ENCODE peak calls at places on chromosomes 3 and 15, in seven cellular contexts. One of them, this sample, is unnamed.

GRCh38 chr3:21542656-21543379 is 208.2 kb downstream of the ZNF385D start:
- DNase-seq in lung: no peak
- DNase-seq in HEK293T: no peak
- DNase-seq in pancreas: no peak
- DNase-seq in trophoblast cell: no peak
- DNase-seq in tibial nerve: no peak
- DNase-seq in renal cortical epithelial cell: no peak
- DNase-seq in this sample: no peak

GRCh38 chr3:46087871-46088270 is 60.6 kb upstream of the XCR1 start:
- DNase-seq in trophoblast cell: peak; percentile 24
- DNase-seq in renal cortical epithelial cell: peak; percentile 56
- DNase-seq in pancreas: no peak
- DNase-seq in tibial nerve: peak; percentile 42
- DNase-seq in HEK293T: no peak
- DNase-seq in lung: no peak
- DNase-seq in this sample: peak; percentile 69

GRCh38 chr15:85019815-85020590 is 38.3 kb downstream of the PDE8A start:
- DNase-seq in tibial nerve: no peak
- DNase-seq in trophoblast cell: no peak
- DNase-seq in renal cortical epithelial cell: no peak
- DNase-seq in HEK293T: no peak
- DNase-seq in pancreas: no peak
- DNase-seq in lung: no peak
- DNase-seq in this sample: no peak

GRCh38 chr3:38655708-38656300 is 6.3 kb upstream of the SCN5A start:
- DNase-seq in lung: no peak
- DNase-seq in pancreas: no peak
- DNase-seq in renal cortical epithelial cell: peak; percentile 45
- DNase-seq in tibial nerve: no peak
- DNase-seq in HEK293T: peak; percentile 57
- DNase-seq in trophoblast cell: no peak
- DNase-seq in this sample: peak; percentile 43

GRCh38 chr3:150741497-150742140 is 21.4 kb downstream of the SIAH2 start:
- DNase-seq in HEK293T: no peak
- DNase-seq in tibial nerve: no peak
- DNase-seq in lung: no peak
- DNase-seq in renal cortical epithelial cell: no peak
- DNase-seq in trophoblast cell: no peak
- DNase-seq in pancreas: no peak
- DNase-seq in this sample: no peak

GRCh38 chr3:186219211-186219638 is 110.3 kb upstream of the ETV5 start:
- DNase-seq in trophoblast cell: no peak
- DNase-seq in HEK293T: no peak
- DNase-seq in lung: no peak
- DNase-seq in pancreas: no peak
- DNase-seq in tibial nerve: no peak
- DNase-seq in renal cortical epithelial cell: no peak
- DNase-seq in this sample: no peak

GRCh38 chr3:184652465-184652864 is 59.4 kb downstream of the MAGEF1 start:
- DNase-seq in trophoblast cell: peak; percentile 92
- DNase-seq in pancreas: no peak
- DNase-seq in HEK293T: no peak
- DNase-seq in tibial nerve: no peak
- DNase-seq in lung: no peak
- DNase-seq in renal cortical epithelial cell: peak; percentile 77
- DNase-seq in this sample: no peak

GRCh38 chr3:11592460-11593298 is 51.0 kb downstream of the VGLL4 start:
- DNase-seq in tibial nerve: no peak
- DNase-seq in trophoblast cell: no peak
- DNase-seq in lung: no peak
- DNase-seq in HEK293T: no peak
- DNase-seq in renal cortical epithelial cell: peak; percentile 60
- DNase-seq in pancreas: peak; percentile 4
- DNase-seq in this sample: no peak

GRCh38 chr15:90642464-90643300 is 74.5 kb upstream of the BLM start:
- DNase-seq in pancreas: no peak
- DNase-seq in trophoblast cell: no peak
- DNase-seq in renal cortical epithelial cell: no peak
- DNase-seq in tibial nerve: no peak
- DNase-seq in lung: no peak
- DNase-seq in HEK293T: no peak
- DNase-seq in this sample: no peak

GRCh38 chr3:84958495-84959469 is at the start of gene CADM2:
- DNase-seq in HEK293T: peak; percentile 89
- DNase-seq in renal cortical epithelial cell: peak; percentile 44
- DNase-seq in lung: peak; percentile 87
- DNase-seq in pancreas: peak; percentile 89
- DNase-seq in trophoblast cell: peak; percentile 38
- DNase-seq in tibial nerve: peak; percentile 86
- DNase-seq in this sample: no peak

GRCh38 chr15:93477188-93477587 is 388.2 kb upstream of the RGMA start:
- DNase-seq in renal cortical epithelial cell: no peak
- DNase-seq in trophoblast cell: no peak
- DNase-seq in HEK293T: no peak
- DNase-seq in pancreas: no peak
- DNase-seq in tibial nerve: no peak
- DNase-seq in lung: no peak
- DNase-seq in this sample: no peak

GRCh38 chr3:97872209-97873042 is 50.6 kb downstream of the CRYBG3 start:
- DNase-seq in tibial nerve: no peak
- DNase-seq in pancreas: no peak
- DNase-seq in renal cortical epithelial cell: peak; percentile 88
- DNase-seq in trophoblast cell: peak; percentile 57
- DNase-seq in lung: no peak
- DNase-seq in HEK293T: no peak
- DNase-seq in this sample: no peak

GRCh38 chr3:113035387-113035982 is 44.7 kb downstream of the GTPBP8 start:
- DNase-seq in tibial nerve: peak; percentile 77
- DNase-seq in lung: peak; percentile 51
- DNase-seq in pancreas: peak; percentile 37
- DNase-seq in trophoblast cell: peak; percentile 57
- DNase-seq in HEK293T: peak; percentile 73
- DNase-seq in renal cortical epithelial cell: peak; percentile 59
- DNase-seq in this sample: no peak

GRCh38 chr15:99446565-99447496 is 119.0 kb upstream of the MEF2A start:
- DNase-seq in HEK293T: no peak
- DNase-seq in lung: no peak
- DNase-seq in trophoblast cell: no peak
- DNase-seq in renal cortical epithelial cell: no peak
- DNase-seq in tibial nerve: no peak
- DNase-seq in pancreas: no peak
- DNase-seq in this sample: no peak

GRCh38 chr3:195046441-195046840 is 224.5 kb downstream of the XXYLT1 start:
- DNase-seq in trophoblast cell: no peak
- DNase-seq in tibial nerve: no peak
- DNase-seq in HEK293T: no peak
- DNase-seq in pancreas: no peak
- DNase-seq in lung: no peak
- DNase-seq in renal cortical epithelial cell: no peak
- DNase-seq in this sample: no peak

GRCh38 chr3:51962854-51963530 is 4.3 kb downstream of the PCBP4 start:
- DNase-seq in renal cortical epithelial cell: no peak
- DNase-seq in trophoblast cell: no peak
- DNase-seq in HEK293T: no peak
- DNase-seq in lung: no peak
- DNase-seq in tibial nerve: no peak
- DNase-seq in pancreas: no peak
- DNase-seq in this sample: no peak

GRCh38 chr3:59006791-59007517 is 42.9 kb downstream of the CFAP20DC start:
- DNase-seq in tibial nerve: no peak
- DNase-seq in lung: no peak
- DNase-seq in renal cortical epithelial cell: peak; percentile 89
- DNase-seq in trophoblast cell: no peak
- DNase-seq in HEK293T: no peak
- DNase-seq in pancreas: peak; percentile 60
- DNase-seq in this sample: no peak